ENCODE peak calls at places on chromosomes 5 and 9, in seven cellular contexts. N is upper lobe of right lung; Z is fibroblast of lung; Y is thoracic aorta; A is tibial nerve; B is CD4-positive, alpha-beta T cell; T is right atrium auricular region. M is an unnamed sample. For H3K9me3, the result is how much of the 10 kb centered on the place peaks cover.

GRCh38 chr5:145924849-145925248 is 11.5 kb upstream of the SH3RF2 start:
- DNase-seq in N (no peak), Z (no peak), Y (no peak), A (no peak), B (no peak), T (no peak), M (no peak)

GRCh38 chr9:35521708-35522107 is 31.8 kb downstream of the RUSC2 start:
- DNase-seq in N (no peak), Z (peak), Y (no peak), A (no peak), B (no peak), T (no peak), M (no peak)

GRCh38 chr9:125203259-125203658 is 2.9 kb downstream of the RABEPK start:
- DNase-seq in N (no peak), Z (no peak), Y (no peak), A (no peak), B (no peak), T (no peak), M (no peak)

GRCh38 chr5:174303437-174304045 is 258.0 kb downstream of the NSG2 start:
- DNase-seq in N (no peak), Z (no peak), Y (no peak), A (no peak), B (no peak), T (peak), M (no peak)

GRCh38 chr9:115373000-115373709 is 255.2 kb upstream of the TNC start:
- DNase-seq in N (no peak), Z (peak), Y (no peak), A (no peak), B (no peak), T (no peak), M (no peak)

GRCh38 chr5:139141841-139142240 is 56.3 kb downstream of the SIL1 start:
- DNase-seq in N (peak), Z (peak), Y (no peak), A (peak), B (no peak), T (peak), M (no peak)

GRCh38 chr9:130212543-130213297 is 40.5 kb downstream of the NCS1 start:
- DNase-seq in N (no peak), Z (no peak), Y (no peak), A (no peak), B (no peak), T (no peak), M (no peak)

GRCh38 chr5:126877011-126877410 is 100.1 kb downstream of the LMNB1 start:
- DNase-seq in N (no peak), Z (no peak), Y (no peak), A (no peak), B (no peak), T (no peak), M (no peak)

GRCh38 chr5:168680395-168680794 is 101.2 kb upstream of the PANK3 start:
- DNase-seq in N (no peak), Z (no peak), Y (no peak), A (no peak), B (no peak), T (no peak), M (no peak)

GRCh38 chr5:78696637-78697036 is 48.1 kb upstream of the LHFPL2 start:
- DNase-seq in N (no peak), Z (no peak), Y (no peak), A (no peak), B (no peak), T (no peak), M (no peak)

GRCh38 chr9:27534658-27535209 is 5.1 kb upstream of the MOB3B start:
- DNase-seq in N (no peak), Z (no peak), Y (no peak), A (no peak), B (no peak), T (no peak), M (no peak)

GRCh38 chr5:131745155-131745554 is 51.7 kb downstream of the FNIP1 start:
- DNase-seq in N (no peak), Z (no peak), Y (no peak), A (no peak), B (no peak), T (no peak), M (no peak)

GRCh38 chr9:104144336-104144735 is 50.2 kb downstream of the SMC2 start:
- DNase-seq in N (no peak), Z (no peak), Y (no peak), A (no peak), B (no peak), T (no peak), M (no peak)

GRCh38 chr5:142783601-142784291 is 13.6 kb downstream of the ARHGAP26 start:
- DNase-seq in N (no peak), Z (no peak), Y (no peak), A (no peak), B (no peak), T (no peak), M (no peak)

GRCh38 chr9:18393340-18394130 is 80.4 kb upstream of the ADAMTSL1 start:
- DNase-seq in N (no peak), Z (peak), Y (no peak), A (peak), B (no peak), T (no peak), M (no peak)

GRCh38 chr9:113523421-113524141 is 60.1 kb downstream of the RGS3 start:
- DNase-seq in N (peak), Z (no peak), Y (no peak), A (no peak), B (peak), T (no peak), M (no peak)

GRCh38 chr9:136084191-136084944 is 10.7 kb downstream of the NACC2 start:
- DNase-seq in N (peak), Z (no peak), Y (no peak), A (no peak), B (no peak), T (no peak), M (no peak)

GRCh38 chr5:124274949-124275348 is 471.5 kb downstream of the ZNF608 start:
- DNase-seq in N (no peak), Z (peak), Y (no peak), A (no peak), B (no peak), T (no peak), M (no peak)

GRCh38 chr5:145347026-145347616 is 488.0 kb downstream of the PRELID2 start:
- DNase-seq in N (no peak), Z (peak), Y (no peak), A (no peak), B (no peak), T (no peak), M (no peak)

GRCh38 chr5:123810253-123810652 is 298.3 kb downstream of the CSNK1G3 start:
- DNase-seq in N (no peak), Z (peak), Y (no peak), A (peak), B (no peak), T (no peak), M (no peak)

GRCh38 chr5:43565043-43565442 is 8.2 kb upstream of the PAIP1 start:
- DNase-seq in N (no peak), Z (no peak), Y (no peak), A (no peak), B (no peak), T (no peak), M (no peak)

GRCh38 chr5:68565427-68565826 is 349.9 kb downstream of the PIK3R1 start:
- DNase-seq in N (no peak), Z (no peak), Y (no peak), A (no peak), B (no peak), T (no peak), M (no peak)

GRCh38 chr9:112380102-112380581 is at the start of gene HSDL2:
- DNase-seq in N (no peak), Z (peak), Y (peak), A (peak), B (no peak), T (no peak), M (no peak)

GRCh38 chr9:112379177-112380101 is 469 bp upstream of the HSDL2 start:
- DNase-seq in N (peak), Z (peak), Y (peak), A (peak), B (peak), T (peak), M (peak)

GRCh38 chr9:112377087-112377486 is 2.8 kb upstream of the HSDL2 start:
- DNase-seq in N (no peak), Z (no peak), Y (no peak), A (no peak), B (no peak), T (no peak), M (no peak)

GRCh38 chr9:112378441-112379176 is 1.3 kb upstream of the HSDL2 start:
- DNase-seq in N (peak), Z (no peak), Y (no peak), A (no peak), B (no peak), T (no peak), M (no peak)

DNA sequence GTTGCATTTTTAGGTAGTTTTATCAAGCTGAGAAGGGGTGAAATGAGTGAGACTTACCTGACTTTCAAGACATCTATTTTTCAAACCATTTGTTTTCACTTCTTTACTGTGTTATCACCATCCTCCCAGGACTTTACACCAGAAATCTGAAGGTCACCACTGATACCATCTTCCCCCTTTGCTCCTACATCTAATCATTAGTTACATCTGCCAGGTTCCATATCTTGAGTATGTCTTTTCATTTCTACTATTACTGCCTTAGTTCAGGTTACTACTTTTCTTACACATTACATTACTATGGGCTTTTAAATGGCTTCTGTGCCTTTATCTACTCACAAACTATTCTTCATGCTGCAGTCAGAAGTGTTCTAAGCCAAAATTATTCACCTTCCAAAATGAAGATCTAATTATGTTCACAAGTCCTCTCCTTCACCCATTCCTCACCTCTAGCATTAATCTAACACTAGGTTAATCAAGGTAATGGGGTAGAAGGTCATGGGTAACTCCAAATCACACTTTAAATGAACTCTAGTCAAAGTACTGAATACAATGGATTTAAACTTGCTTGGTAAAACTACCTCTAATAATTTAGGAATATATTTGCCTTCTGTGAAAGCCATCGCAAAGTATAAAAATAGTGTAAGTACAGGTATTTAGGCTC is 2.1 kb upstream of the HSDL2 start:
- DNase-seq in N (no peak), Z (no peak), Y (no peak), A (no peak), B (no peak), T (no peak), M (no peak)
- H3K27ac ChIP-seq in N (no peak), Z (no peak), Y (no peak), A (no peak), B (no peak), T (peak), M (peak)

DNA sequence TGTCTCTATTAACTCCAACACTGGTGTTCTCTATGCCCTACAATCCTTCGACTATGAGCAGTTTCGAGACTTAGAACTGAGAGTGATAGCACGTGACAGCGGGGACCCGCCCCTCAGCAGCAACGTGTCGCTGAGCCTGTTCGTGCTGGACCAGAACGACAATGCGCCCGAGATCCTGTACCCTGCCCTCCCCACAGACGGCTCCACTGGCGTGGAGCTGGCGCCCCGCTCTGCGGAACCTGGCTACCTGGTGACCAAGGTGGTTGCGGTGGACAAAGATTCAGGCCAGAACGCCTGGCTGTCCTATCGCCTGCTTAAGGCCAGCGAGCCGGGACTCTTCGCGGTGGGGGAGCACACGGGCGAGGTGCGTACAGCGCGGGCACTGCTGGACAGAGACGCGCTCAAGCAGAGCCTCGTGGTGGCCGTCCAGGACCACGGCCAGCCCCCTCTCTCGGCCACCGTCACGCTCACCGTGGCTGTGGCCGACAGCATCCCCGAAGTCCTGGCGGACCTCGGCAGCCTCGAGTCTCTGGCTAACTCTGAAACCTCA is 2.0 kb downstream of the PCDHGA11 start:
- DNase-seq in N (no peak), Z (no peak), Y (no peak), A (no peak), B (no peak), T (no peak), M (no peak)
- H3K9me3 ChIP-seq in N (half or more), Z (under half), Y (half or more), A (half or more), B (half or more), T (half or more), M (half or more)

GRCh38 chr5:179621551-179621971 is 1.9 kb downstream of the HNRNPH1 start:
- DNase-seq in N (peak), Z (no peak), Y (no peak), A (no peak), B (no peak), T (no peak), M (no peak)

GRCh38 chr5:179620703-179621350 is 2.6 kb downstream of the HNRNPH1 start:
- DNase-seq in N (no peak), Z (no peak), Y (no peak), A (no peak), B (no peak), T (no peak), M (no peak)

GRCh38 chr5:179624841-179625271 is 1.4 kb upstream of the HNRNPH1 start:
- DNase-seq in N (peak), Z (no peak), Y (no peak), A (no peak), B (no peak), T (no peak), M (no peak)

GRCh38 chr5:179623001-179623905 is at the start of gene HNRNPH1:
- DNase-seq in N (peak), Z (peak), Y (peak), A (peak), B (peak), T (peak), M (peak)

GRCh38 chr5:179623906-179624741 is 653 bp upstream of the HNRNPH1 start:
- DNase-seq in N (no peak), Z (peak), Y (no peak), A (no peak), B (peak), T (peak), M (no peak)
- TF ChIP-seq CTCF in N (no peak), Z (no peak), Y (no peak), A (no peak), B (no peak), T (no peak), M (no peak)

GRCh38 chr5:110923971-110924370 is 147.5 kb upstream of the TSLP start:
- DNase-seq in N (no peak), Z (no peak), Y (no peak), A (no peak), B (no peak), T (no peak), M (no peak)

GRCh38 chr5:110917161-110917875 is 154.2 kb upstream of the TSLP start:
- DNase-seq in N (no peak), Z (peak), Y (no peak), A (no peak), B (no peak), T (no peak), M (no peak)

GRCh38 chr5:110913221-110913620 is 158.3 kb upstream of the TSLP start:
- DNase-seq in N (no peak), Z (no peak), Y (no peak), A (no peak), B (no peak), T (no peak), M (no peak)

GRCh38 chr5:110916373-110917049 is 155.0 kb upstream of the TSLP start:
- DNase-seq in N (no peak), Z (peak), Y (no peak), A (no peak), B (no peak), T (no peak), M (no peak)

DNA sequence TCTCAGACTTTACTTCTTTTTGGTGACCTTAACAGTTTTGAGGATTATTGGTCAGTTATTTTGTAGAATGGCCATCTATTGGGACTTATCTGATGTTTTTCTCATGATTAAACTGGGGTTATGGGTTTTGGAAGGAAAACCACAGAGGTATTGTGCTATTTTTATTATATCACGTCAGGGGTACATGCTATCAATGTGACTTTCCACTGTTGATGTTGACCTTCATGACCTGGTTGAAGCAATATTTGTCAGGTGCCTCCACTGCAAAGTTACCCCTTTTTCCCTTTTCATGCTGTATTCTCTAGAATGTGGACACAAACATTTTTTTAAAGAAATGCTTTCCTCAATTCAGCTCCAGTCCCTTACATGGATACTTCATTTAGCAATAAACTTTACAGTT is 152.8 kb upstream of the TSLP start:
- DNase-seq in N (no peak), Z (no peak), Y (no peak), A (no peak), B (no peak), T (no peak), M (no peak)
- H3K27ac ChIP-seq in N (no peak), Z (no peak), Y (no peak), A (no peak), B (no peak), T (no peak), M (no peak)

DNA sequence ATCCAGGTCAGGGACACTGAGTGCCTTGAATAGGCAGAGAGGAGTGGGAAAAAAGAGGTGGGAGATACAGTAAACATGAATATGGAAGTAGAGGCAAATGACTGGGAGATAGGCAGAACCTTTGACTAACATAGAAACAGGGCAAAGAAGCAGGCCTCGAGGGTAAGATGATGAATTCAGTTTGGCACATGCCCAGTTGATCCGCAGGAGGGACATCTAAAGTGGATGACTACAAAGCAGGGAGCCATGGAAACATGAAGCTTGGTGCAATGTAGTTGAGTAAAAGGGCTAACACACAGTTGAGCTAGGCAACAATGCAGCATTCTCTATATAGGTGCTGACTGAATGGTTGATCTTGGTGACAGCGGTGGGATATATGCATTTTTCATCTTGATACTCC is 253.8 kb downstream of the DMRT2 start:
- DNase-seq in N (no peak), Z (no peak), Y (no peak), A (no peak), B (no peak), T (no peak), M (no peak)
- H3K9me3 ChIP-seq in N (under half), Z (under half), Y (under half), A (under half), B (under half), T (under half), M (under half)

GRCh38 chr5:134438641-134439621 is 27.2 kb upstream of the CDKN2AIPNL start:
- DNase-seq in N (peak), Z (peak), Y (no peak), A (peak), B (no peak), T (peak), M (peak)
- TF ChIP-seq CTCF in N (no peak), Z (no peak), Y (no peak), A (no peak), B (no peak), T (no peak), M (no peak)

GRCh38 chr5:106595864-106596263 is 1074.9 kb downstream of the EFNA5 start:
- DNase-seq in N (no peak), Z (no peak), Y (no peak), A (no peak), B (no peak), T (no peak), M (no peak)
- H3K27ac ChIP-seq in N (no peak), Z (no peak), Y (no peak), A (no peak), B (no peak), T (no peak), M (no peak)

GRCh38 chr5:6000867-6001266 is 377.5 kb downstream of the MED10 start:
- DNase-seq in N (no peak), Z (no peak), Y (no peak), A (no peak), B (no peak), T (no peak), M (no peak)

DNA sequence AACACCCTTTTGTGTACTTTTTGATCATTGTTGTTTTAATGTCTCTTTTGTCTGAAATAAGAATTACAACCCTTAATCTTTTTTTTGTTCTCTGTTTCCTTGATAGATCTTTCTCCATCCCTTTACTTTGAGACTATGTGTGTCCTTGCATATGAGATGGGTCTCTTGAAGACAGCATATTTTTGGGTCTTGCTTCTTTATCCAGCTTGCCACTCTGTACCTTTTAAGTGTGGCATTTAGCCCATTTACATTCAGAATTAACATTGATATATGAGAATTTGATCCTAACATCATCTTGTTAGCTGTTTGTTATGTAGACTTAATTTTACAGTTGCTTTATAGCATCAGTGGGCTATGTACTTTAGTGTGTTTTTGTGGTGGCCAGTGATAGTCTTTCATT is 382.5 kb downstream of the MED10 start:
- DNase-seq in N (no peak), Z (no peak), Y (no peak), A (no peak), B (no peak), T (no peak), M (no peak)
- H3K9me3 ChIP-seq in N (under half), Z (under half), Y (under half), A (under half), B (under half), T (under half), M (under half)

GRCh38 chr5:163106098-163106497 is 331.3 kb upstream of the CCNG1 start:
- DNase-seq in N (no peak), Z (no peak), Y (no peak), A (no peak), B (no peak), T (no peak), M (no peak)

GRCh38 chr5:163105456-163105855 is 331.9 kb upstream of the CCNG1 start:
- DNase-seq in N (no peak), Z (no peak), Y (no peak), A (no peak), B (no peak), T (no peak), M (no peak)

GRCh38 chr5:163108351-163108750 is 329.0 kb upstream of the CCNG1 start:
- DNase-seq in N (no peak), Z (no peak), Y (no peak), A (no peak), B (no peak), T (no peak), M (no peak)

GRCh38 chr5:163104496-163104895 is 332.9 kb upstream of the CCNG1 start:
- DNase-seq in N (no peak), Z (no peak), Y (no peak), A (no peak), B (no peak), T (no peak), M (no peak)
- TF ChIP-seq CTCF in N (no peak), Z (no peak), Y (no peak), A (no peak), B (no peak), T (no peak), M (no peak)

M was measured in esophagus squamous epithelium.